ENCODE peak calls at places on chromosome 10, in four cellular contexts. B is Peyer's patch, Q is B cell, R is fibroblast of the aortic adventitia. C is an unnamed sample.

GRCh38 chr10:103396789-103397087 is 312 bp downstream of the PDCD11 start:
- DNase-seq in Q (no peak), B (no peak), R (no peak), C (no peak)

GRCh38 chr10:785539-786214 is 96.2 kb upstream of the DIP2C start:
- DNase-seq in Q (no peak), R (no peak), B (peak), C (peak)

GRCh38 chr10:67883710-67884312 is 645 bp upstream of the SIRT1 start:
- DNase-seq in R (peak), Q (no peak), B (no peak), C (no peak)

GRCh38 chr10:75102830-75103673 is 8.4 kb upstream of the SAMD8 start:
- DNase-seq in Q (no peak), R (no peak), B (peak), C (no peak)

GRCh38 chr10:18279202-18279601 is 139.0 kb downstream of the CACNB2 start:
- DNase-seq in B (no peak), Q (no peak), R (peak), C (no peak)

GRCh38 chr10:95506056-95506737 is 55.0 kb downstream of the SORBS1 start:
- DNase-seq in Q (no peak), B (no peak), R (peak), C (no peak)

GRCh38 chr10:33187427-33187999 is 147.0 kb downstream of the NRP1 start:
- DNase-seq in B (no peak), R (no peak), Q (no peak), C (no peak)

GRCh38 chr10:86294346-86295265 is 72.0 kb downstream of the GRID1 start:
- DNase-seq in Q (no peak), R (no peak), B (peak), C (peak)

GRCh38 chr10:79148452-79149344 is 79.9 kb downstream of the ZMIZ1 start:
- DNase-seq in B (peak), R (peak), Q (no peak), C (peak)

GRCh38 chr10:26486304-26486703 is 48.2 kb downstream of the APBB1IP start:
- DNase-seq in B (no peak), R (peak), Q (no peak), C (no peak)

GRCh38 chr10:46265981-46266505 is 20.8 kb upstream of the ANTXRL start:
- DNase-seq in B (no peak), R (no peak), Q (no peak), C (peak)

GRCh38 chr10:72081772-72082590 is 6.4 kb downstream of the SPOCK2 start:
- DNase-seq in Q (peak), R (no peak), B (peak), C (peak)

GRCh38 chr10:6212266-6212640 is 9.5 kb downstream of the PFKFB3 start:
- DNase-seq in R (no peak), Q (peak), B (no peak), C (no peak)

GRCh38 chr10:84243759-84244158 is 1.1 kb upstream of the RGR start:
- DNase-seq in B (no peak), R (no peak), Q (no peak), C (no peak)

GRCh38 chr10:132282667-132283603 is 24.8 kb downstream of the STK32C start:
- DNase-seq in B (no peak), Q (no peak), R (no peak), C (no peak)

GRCh38 chr10:42992957-42993390 is 83.9 kb upstream of the RET start:
- DNase-seq in Q (no peak), R (no peak), B (no peak), C (no peak)

GRCh38 chr10:33129987-33130386 is 172.0 kb upstream of the ITGB1 start:
- DNase-seq in Q (no peak), B (no peak), R (peak), C (no peak)

GRCh38 chr10:112844681-112845080 is 105.4 kb upstream of the TCF7L2 start:
- DNase-seq in Q (no peak), R (no peak), B (no peak), C (no peak)

GRCh38 chr10:124566981-124567835 is 105.6 kb downstream of the LHPP start:
- DNase-seq in B (no peak), Q (peak), R (no peak), C (no peak)

GRCh38 chr10:124564881-124565280 is 103.3 kb downstream of the LHPP start:
- DNase-seq in R (no peak), B (no peak), Q (peak), C (no peak)

GRCh38 chr10:124563320-124563719 is 101.7 kb downstream of the LHPP start:
- DNase-seq in R (no peak), B (no peak), Q (no peak), C (no peak)

GRCh38 chr10:124566222-124566888 is 104.7 kb downstream of the LHPP start:
- DNase-seq in R (no peak), Q (peak), B (no peak), C (no peak)

GRCh38 chr10:124565565-124566221 is 104.1 kb downstream of the LHPP start:
- DNase-seq in B (no peak), Q (peak), R (no peak), C (peak)
- TF ChIP-seq CTCF in B (no peak), Q (no peak), R (peak), C (no peak)

GRCh38 chr10:126571203-126571602 is 99.3 kb downstream of the C10orf90 start:
- DNase-seq in R (no peak), Q (no peak), B (no peak), C (no peak)
- TF ChIP-seq CTCF in R (no peak), Q (no peak), B (no peak), C (no peak)

DNA sequence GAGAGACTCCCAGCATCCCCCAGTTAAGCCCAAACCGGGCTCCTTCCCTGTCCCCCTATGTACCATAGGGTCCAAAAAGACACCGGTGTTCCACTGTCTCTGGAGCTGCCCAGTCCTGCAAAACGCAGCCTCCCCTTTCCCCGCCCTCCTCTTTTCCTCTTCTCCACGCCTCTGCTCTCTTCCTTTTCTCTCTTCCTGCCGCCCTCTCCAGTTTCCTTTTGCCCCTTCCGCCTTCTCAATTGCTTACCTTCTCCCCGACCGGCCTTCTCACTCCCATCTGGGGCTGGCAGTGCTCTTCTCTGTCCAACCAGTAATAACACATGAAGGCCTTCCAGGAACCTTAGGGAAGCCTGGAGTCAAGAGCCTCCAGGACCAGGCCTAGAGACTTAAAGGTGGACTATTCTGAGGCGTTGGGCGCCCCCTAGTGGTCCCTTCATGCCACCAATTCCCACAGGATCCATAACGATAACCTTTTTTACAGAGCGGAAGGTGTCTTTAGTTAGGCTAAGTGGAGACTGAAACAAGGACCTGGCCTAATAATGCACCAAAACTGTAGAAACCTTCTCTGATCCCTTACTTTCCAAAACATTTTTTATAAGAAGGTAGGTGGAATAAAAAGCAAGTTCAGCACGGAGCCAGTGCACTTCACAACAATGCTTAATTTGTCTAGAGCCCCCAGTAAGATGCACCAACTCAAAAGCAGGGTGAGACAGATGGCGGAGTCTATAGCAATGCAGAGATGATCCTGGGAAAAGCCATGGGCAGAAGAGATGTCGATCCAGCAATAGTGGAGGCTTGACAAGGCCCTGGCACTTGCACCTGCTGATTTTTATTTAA is 27.2 kb upstream of the MSRB2 start:
- DNase-seq in B (peak), R (peak), Q (peak), C (peak)
- TF ChIP-seq CTCF in B (peak), R (peak), Q (peak), C (peak)

GRCh38 chr10:29642996-29643395 is 8.2 kb upstream of the SVIL start:
- DNase-seq in Q (no peak), R (peak), B (no peak), C (no peak)
- TF ChIP-seq CTCF in Q (no peak), R (no peak), B (no peak), C (no peak)

DNA sequence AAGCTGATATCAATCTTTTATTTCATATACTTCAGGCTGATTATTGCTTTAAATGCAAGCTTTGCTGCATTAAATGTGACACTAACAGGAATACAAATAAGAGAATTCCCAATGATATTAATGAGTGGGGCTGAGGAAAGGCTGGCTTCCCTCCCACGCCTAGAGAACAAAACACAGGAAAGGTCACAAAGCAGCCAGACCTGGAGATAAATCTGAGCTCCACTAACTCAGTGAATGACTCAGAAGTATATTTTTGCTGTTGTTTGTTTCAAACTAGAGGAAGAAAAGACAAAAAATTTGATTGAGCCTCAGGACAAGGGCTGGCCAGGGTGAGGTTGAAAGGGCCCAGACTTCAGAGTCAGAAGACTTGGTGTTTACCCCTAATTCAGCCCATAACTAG is 88.1 kb downstream of the XPNPEP1 start:
- DNase-seq in R (no peak), Q (no peak), B (no peak), C (no peak)
- TF ChIP-seq CTCF in R (no peak), Q (no peak), B (no peak), C (no peak)

DNA sequence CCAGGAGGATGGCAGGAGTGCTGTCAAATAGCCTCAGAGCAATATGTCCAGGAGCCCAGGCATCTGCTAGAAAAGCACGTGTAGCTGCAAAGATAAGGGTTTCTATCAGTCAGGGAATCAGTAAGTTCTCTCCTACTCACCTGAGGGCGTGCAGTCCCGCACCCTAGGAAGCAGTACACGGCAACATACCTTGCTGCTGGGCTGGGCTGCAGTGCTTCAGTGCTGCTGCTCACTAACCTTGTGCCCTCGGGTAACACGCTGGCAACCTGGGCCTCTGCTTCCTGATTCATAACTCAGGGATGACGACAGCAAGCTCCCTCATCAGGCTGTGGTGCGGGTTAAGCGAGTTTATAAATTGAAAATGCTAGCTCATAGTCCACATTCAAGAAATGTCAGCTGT is 29.5 kb upstream of the CCNY start:
- DNase-seq in Q (no peak), R (peak), B (peak), C (peak)
- TF ChIP-seq CTCF in Q (no peak), R (no peak), B (no peak), C (no peak)

C was measured in stomach.